ENCODE peak calls at places on chromosomes 7 and 10, in five cellular contexts. V is uterus, S is HFF-Myc, C is cardiac fibroblast, W is HepG2. U is an unnamed sample.

GRCh38 chr7:157895520-157896375 is 558.9 kb downstream of the DNAJB6 start:
- DNase-seq in V (no peak), S (no peak), C (no peak), W (no peak), U (no peak)

GRCh38 chr7:148884049-148884298 is at the start of gene EZH2:
- DNase-seq in V (no peak), S (no peak), C (no peak), W (no peak), U (no peak)

GRCh38 chr10:132931258-132931657 is 11.1 kb downstream of the CFAP46 start:
- DNase-seq in V (no peak), S (no peak), C (no peak), W (no peak), U (no peak)

GRCh38 chr10:122487231-122487765 is 25.9 kb downstream of the HTRA1 start:
- DNase-seq in V (no peak), S (no peak), C (no peak), W (no peak), U (peak)

GRCh38 chr10:32105782-32106382 is 49.7 kb upstream of the KIF5B start:
- DNase-seq in V (no peak), S (no peak), C (no peak), W (peak), U (no peak)

GRCh38 chr7:28792858-28793257 is 165.3 kb downstream of the TRIL start:
- DNase-seq in V (no peak), S (no peak), C (no peak), W (no peak), U (no peak)

GRCh38 chr10:59968705-59969104 is 62.3 kb upstream of the CCDC6 start:
- DNase-seq in V (no peak), S (no peak), C (no peak), W (no peak), U (no peak)

GRCh38 chr7:19106308-19107141 is 10.9 kb downstream of the TWIST1 start:
- DNase-seq in V (no peak), S (no peak), C (peak), W (no peak), U (no peak)

GRCh38 chr7:46586406-46586805 is 665.3 kb upstream of the IGFBP3 start:
- DNase-seq in V (no peak), S (no peak), C (peak), W (no peak), U (peak)

GRCh38 chr7:140200102-140200989 is 23.6 kb upstream of the KDM7A start:
- DNase-seq in V (no peak), S (no peak), C (peak), W (peak), U (peak)

GRCh38 chr7:24828871-24829661 is 71.8 kb upstream of the GSDME start:
- DNase-seq in V (no peak), S (no peak), C (peak), W (no peak), U (no peak)

GRCh38 chr10:23238015-23238414 is 45.9 kb downstream of the PTF1A start:
- DNase-seq in V (no peak), S (no peak), C (no peak), W (peak), U (no peak)

GRCh38 chr7:155178096-155178495 is 108.0 kb downstream of the HTR5A start:
- DNase-seq in V (no peak), S (no peak), C (no peak), W (no peak), U (no peak)

GRCh38 chr10:86443936-86444335 is 77.3 kb upstream of the GRID1 start:
- DNase-seq in V (no peak), S (no peak), C (peak), W (no peak), U (peak)

GRCh38 chr10:6713120-6713519 is 133.0 kb upstream of the PRKCQ start:
- DNase-seq in V (no peak), S (no peak), C (no peak), W (no peak), U (no peak)

GRCh38 chr10:122263971-122264370 is 7.1 kb upstream of the BTBD16 start:
- DNase-seq in V (no peak), S (peak), C (peak), W (peak), U (peak)

GRCh38 chr7:143934526-143935340 is at the start of gene OR2F2:
- DNase-seq in V (no peak), S (no peak), C (peak), W (peak), U (peak)

GRCh38 chr10:9858816-9859215 is 1158.9 kb upstream of the CELF2 start:
- DNase-seq in V (no peak), S (no peak), C (peak), W (no peak), U (no peak)

GRCh38 chr10:86108696-86109095 is 257.9 kb downstream of the GRID1 start:
- DNase-seq in V (no peak), S (no peak), C (no peak), W (no peak), U (no peak)

GRCh38 chr7:75850222-75850621 is 28.6 kb upstream of the RHBDD2 start:
- DNase-seq in V (no peak), S (no peak), C (no peak), W (no peak), U (no peak)

GRCh38 chr7:113996405-113996804 is 77.6 kb upstream of the PPP1R3A start:
- DNase-seq in V (no peak), S (no peak), C (peak), W (no peak), U (no peak)

GRCh38 chr7:7922684-7923385 is 45.8 kb upstream of the GLCCI1 start:
- DNase-seq in V (no peak), S (no peak), C (no peak), W (peak), U (no peak)

GRCh38 chr10:20954519-20954918 is 57.4 kb upstream of the NEBL start:
- DNase-seq in V (no peak), S (no peak), C (no peak), W (no peak), U (no peak)

GRCh38 chr7:17133977-17134376 is 164.5 kb upstream of the AHR start:
- DNase-seq in V (no peak), S (no peak), C (no peak), W (no peak), U (no peak)

GRCh38 chr7:159125104-159125943 is 19.3 kb downstream of the VIPR2 start:
- DNase-seq in V (peak), S (no peak), C (no peak), W (no peak), U (no peak)

GRCh38 chr7:4612939-4613841 is 68.9 kb upstream of the FOXK1 start:
- DNase-seq in V (no peak), S (no peak), C (peak), W (no peak), U (peak)
- H3K4me3 ChIP-seq in V (peak), S (no peak), C (peak), W (peak), U (peak)

DNA sequence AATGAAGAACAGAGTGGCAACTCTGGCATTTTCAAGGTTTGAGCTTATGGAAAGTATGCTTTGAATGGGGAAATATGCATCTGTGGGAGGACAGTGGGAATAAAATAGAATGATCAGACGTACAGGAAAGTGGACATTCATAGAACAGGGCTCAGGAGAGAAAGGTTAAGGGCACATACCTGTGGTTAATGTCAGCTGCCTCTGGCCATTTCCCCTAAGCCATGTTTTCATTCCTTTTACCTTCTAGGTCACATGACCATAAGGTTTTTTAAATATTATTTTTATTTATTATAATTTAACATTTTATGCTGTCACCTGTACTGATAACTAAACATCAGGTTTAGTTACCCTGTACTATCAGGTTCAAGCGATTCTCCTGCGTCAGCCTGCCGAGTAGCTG is 52.8 kb downstream of the LRRC4 start:
- DNase-seq in V (no peak), S (no peak), C (no peak), W (no peak), U (no peak)
- TF ChIP-seq CTCF in V (no peak), S (no peak), C (no peak), W (no peak), U (no peak)

GRCh38 chr10:76230866-76231257 is 799.4 kb downstream of the LRMDA start:
- DNase-seq in V (no peak), S (no peak), C (no peak), W (no peak), U (no peak)

GRCh38 chr10:76234827-76235226 is 803.4 kb downstream of the LRMDA start:
- DNase-seq in V (no peak), S (no peak), C (no peak), W (no peak), U (no peak)

DNA sequence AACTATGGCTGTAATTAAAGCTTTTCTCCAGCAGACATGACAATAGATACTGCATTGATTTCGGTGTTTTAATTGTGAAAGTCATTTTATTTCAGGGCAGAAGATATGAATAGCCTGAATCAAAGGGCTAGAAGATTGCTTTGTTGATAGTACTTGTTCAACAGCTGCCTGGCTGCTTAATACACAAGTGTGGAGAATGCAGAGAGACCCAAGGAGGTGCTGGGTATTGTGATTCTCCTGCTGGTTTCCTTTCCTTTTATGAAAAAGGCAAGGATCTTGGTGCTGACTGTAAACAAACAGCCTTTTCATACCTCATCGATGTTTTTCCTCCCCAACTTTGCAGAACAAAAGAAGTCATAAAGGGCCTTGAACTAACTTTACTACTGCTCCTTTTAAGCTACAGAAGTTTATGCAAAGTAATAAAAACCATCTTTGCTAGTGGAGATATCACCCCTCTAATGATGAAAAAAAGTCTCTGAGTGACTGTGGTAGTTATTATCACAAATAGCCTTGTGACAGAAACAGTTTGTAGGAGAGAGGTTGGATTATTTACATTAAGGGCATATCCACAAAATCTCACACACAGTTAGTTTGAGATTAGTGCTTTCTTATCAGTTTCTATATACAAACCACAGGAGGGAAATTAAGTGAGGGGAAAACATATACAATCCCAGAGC is 800.0 kb downstream of the LRMDA start:
- DNase-seq in V (no peak), S (no peak), C (no peak), W (no peak), U (no peak)
- H3K4me3 ChIP-seq in V (no peak), S (no peak), C (no peak), W (no peak), U (no peak)

DNA sequence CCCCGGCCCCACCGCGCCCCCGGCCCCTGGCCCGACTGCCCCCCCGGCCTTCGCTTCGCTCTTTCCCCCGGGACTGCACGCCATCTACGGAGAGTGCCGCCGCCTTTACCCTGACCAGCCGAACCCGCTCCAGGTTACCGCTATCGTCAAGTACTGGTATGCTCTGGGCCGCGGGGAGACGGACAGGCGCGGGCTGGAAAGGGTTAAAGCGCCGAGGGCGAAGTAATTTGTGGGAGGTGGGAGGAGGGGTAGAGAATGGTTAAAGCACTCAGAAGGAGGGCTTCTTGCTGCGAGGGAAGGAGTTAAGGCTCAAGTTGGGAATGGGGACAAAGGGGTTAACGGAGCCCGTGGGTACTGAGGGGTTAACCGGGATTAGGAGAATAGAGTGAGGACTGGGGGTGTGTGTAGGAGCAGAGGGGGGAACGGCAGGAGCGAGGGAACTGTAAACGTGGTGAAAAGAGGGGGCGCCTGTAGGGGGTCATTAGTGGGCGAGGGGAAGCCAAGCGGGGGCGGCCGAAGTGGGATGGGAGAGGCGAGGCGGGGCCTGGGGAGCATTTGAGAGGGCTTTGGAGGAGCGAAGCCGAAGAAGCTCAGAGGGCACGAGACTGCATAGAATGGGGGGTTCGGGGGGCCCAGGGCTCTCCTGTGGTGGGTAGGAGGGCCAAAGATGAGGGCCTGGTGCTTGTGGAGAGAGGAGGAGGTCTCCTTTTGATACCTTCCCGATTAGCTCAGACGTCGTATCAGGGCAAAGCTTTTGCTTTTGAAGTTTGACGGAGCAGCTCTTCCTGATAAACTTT is 605 bp downstream of the SUFU start:
- DNase-seq in V (peak), S (no peak), C (no peak), W (no peak), U (peak)
- TF ChIP-seq CTCF in V (no peak), S (no peak), C (no peak), W (no peak), U (no peak)

DNA sequence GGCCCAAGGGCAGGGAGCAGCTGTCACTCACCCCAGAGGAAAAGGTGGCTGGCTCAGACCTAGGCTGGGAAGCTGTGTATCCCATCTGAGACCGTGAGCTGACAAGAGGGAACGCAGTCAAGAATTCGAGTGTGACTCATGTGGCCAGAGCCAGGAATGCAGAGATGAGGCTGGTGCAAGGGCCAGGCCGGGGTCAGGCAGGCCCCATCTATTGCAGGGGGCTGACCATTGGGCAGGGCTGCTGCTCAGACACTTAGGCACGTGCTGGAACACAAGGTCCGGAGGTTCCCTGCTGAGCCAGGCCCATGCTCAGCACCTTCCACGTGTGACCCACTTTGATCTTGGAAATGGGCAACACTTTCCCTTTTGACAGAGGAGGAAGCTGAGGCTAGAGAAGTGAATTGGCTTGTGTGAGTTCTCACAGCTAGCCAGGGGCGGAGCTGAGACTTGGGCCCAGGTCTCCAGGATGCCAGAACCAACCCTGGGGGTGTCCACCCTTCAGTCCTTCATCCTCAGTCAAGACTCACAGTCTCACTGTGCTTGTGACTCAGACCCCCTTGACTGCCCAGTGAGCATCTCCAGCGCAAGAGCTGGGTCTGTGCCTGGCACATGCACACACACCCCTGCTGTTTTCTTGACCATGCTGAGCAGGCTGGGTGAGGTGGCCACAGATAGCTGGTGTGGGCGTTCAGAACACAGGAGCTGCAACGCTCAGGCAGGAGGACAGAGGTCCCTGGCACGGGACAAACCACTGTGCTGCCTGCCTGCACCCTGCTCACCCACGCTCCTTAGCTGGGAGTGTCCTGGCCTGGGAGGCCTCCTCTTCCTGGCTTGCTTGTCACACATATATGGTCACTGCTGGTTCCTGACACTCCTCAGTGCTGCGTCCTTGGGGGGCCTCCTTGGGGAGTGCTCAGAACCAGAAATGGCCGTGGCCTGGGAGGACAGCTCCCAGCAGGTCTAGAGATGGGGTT is 47.6 kb upstream of the PPIF start:
- DNase-seq in V (no peak), S (no peak), C (peak), W (no peak), U (peak)
- H3K4me3 ChIP-seq in V (no peak), S (no peak), C (no peak), W (no peak), U (no peak)

GRCh38 chr7:2403718-2404648 is 572 bp downstream of the CHST12 start:
- DNase-seq in V (peak), S (no peak), C (peak), W (no peak), U (peak)
- TF ChIP-seq CTCF in V (no peak), S (no peak), C (peak), W (no peak), U (no peak)

GRCh38 chr10:5252177-5253037 is 55.8 kb downstream of the AKR1C4 start:
- DNase-seq in V (no peak), S (no peak), C (peak), W (peak), U (peak)
- H3K4me3 ChIP-seq in V (no peak), S (no peak), C (no peak), W (no peak), U (no peak)

DNA sequence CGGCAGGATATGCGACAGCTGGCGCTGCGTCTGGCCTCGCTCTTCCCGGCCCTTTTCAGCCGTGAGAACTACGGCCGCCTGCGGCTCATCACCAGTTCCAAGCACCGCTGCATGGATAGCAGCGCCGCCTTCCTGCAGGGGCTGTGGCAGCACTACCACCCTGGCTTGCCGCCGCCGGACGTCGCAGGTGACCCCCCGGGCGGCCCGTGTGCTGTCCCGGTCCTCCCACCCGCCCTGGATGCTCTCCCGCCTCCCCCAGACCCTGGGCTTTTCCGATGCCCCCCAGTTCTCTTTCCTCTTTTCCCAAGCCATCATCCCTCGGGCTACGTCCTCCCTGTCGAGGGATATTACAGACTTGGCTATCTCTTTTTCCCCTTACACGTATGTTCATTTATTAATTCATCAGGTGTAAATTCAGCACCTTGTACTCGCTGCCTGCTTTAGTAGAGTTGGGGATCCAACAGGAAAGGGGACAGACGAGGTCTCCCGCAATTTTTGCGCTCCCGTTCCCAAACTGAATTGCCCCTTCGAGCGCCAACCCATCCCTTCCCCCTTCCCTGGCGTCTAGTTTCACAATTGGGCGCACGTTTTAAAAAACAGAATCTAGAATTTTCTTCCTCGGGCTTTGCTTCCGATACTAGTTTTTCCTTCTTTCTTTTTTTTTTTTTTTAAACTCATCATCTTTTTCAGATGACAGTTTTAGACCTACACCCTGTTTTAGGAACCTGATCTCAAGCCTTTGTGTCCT is 847 bp downstream of the MINPP1 start:
- DNase-seq in V (peak), S (no peak), C (peak), W (peak), U (peak)
- TF ChIP-seq CTCF in V (peak), S (peak), C (peak), W (peak), U (peak)

DNA sequence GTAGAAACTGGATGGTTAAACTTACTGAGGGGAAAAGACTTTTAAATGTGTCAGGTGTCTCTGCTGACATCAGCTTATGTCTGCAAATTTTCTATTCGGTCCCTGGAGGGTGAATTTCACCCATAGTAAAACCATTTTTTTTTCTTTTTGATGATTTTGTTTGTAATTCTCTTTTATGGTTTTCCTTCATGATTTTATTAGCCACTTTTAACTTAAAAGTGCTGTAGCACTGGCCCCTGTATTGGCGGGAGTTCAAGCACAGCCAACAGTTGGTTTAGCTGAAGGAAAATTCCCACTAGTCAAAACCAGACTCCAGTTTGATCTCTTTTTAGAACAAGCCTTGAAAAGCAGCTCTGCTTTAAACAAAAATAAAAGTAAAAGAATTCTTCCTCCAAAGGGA is 5.0 kb upstream of the ITGA8 start:
- DNase-seq in V (no peak), S (no peak), C (no peak), W (no peak), U (no peak)
- H3K4me3 ChIP-seq in V (no peak), S (no peak), C (no peak), W (no peak), U (no peak)

U was measured in foreskin fibroblast.